ENCODE peak calls at places on chromosome 10, in five cellular contexts. G is cardiac muscle cell, P is mammary epithelial cell, I is A549, V is pancreas. M is an unnamed sample. For H3K4me1, the result is how much of the 10 kb centered on the place peaks cover.

GRCh38 chr10:5958077-5958476 is 19.3 kb downstream of the IL15RA start:
- DNase-seq in G (peak), P (no peak), I (no peak), V (no peak), M (no peak)

GRCh38 chr10:88680958-88681357 is 16.7 kb downstream of the LIPF start:
- DNase-seq in G (peak), P (peak), I (no peak), V (no peak), M (no peak)

GRCh38 chr10:17735166-17735941 is 16.6 kb upstream of the TMEM236 start:
- DNase-seq in G (peak), P (no peak), I (no peak), V (peak), M (no peak)

GRCh38 chr10:99304027-99304856 is 24.9 kb upstream of the CNNM1 start:
- DNase-seq in G (peak), P (no peak), I (no peak), V (peak), M (no peak)

GRCh38 chr10:80471009-80471408 is 16.9 kb downstream of the TSPAN14 start:
- DNase-seq in G (no peak), P (peak), I (no peak), V (no peak), M (no peak)

GRCh38 chr10:51269816-51270215 is 195.5 kb downstream of the PRKG1 start:
- DNase-seq in G (peak), P (no peak), I (no peak), V (no peak), M (no peak)

GRCh38 chr10:52864459-52865106 is 92.0 kb upstream of the MBL2 start:
- DNase-seq in G (peak), P (peak), I (no peak), V (no peak), M (no peak)

GRCh38 chr10:45254892-45255291 is 60.5 kb downstream of the OR13A1 start:
- DNase-seq in G (no peak), P (no peak), I (no peak), V (no peak), M (no peak)

GRCh38 chr10:25047902-25048301 is 31.5 kb downstream of the THNSL1 start:
- DNase-seq in G (peak), P (peak), I (no peak), V (no peak), M (no peak)

GRCh38 chr10:128688154-128688553 is 561.9 kb upstream of the MKI67 start:
- DNase-seq in G (no peak), P (no peak), I (no peak), V (no peak), M (no peak)

GRCh38 chr10:50622497-50623298 is 1.1 kb downstream of the SGMS1 start:
- DNase-seq in G (peak), P (no peak), I (peak), V (no peak), M (peak)

GRCh38 chr10:72886596-72887522 is 6.7 kb upstream of the OIT3 start:
- DNase-seq in G (peak), P (no peak), I (no peak), V (no peak), M (no peak)

GRCh38 chr10:18140957-18141888 is 999 bp downstream of the CACNB2 start:
- DNase-seq in G (peak), P (peak), I (no peak), V (peak), M (peak)

GRCh38 chr10:27792191-27792590 is 46.6 kb upstream of the MKX start:
- DNase-seq in G (no peak), P (no peak), I (no peak), V (no peak), M (no peak)

GRCh38 chr10:131841131-131841661 is 59.6 kb upstream of the PPP2R2D start:
- DNase-seq in G (no peak), P (no peak), I (no peak), V (no peak), M (no peak)

GRCh38 chr10:30967654-30968421 is 63.8 kb downstream of the ZNF438 start:
- DNase-seq in G (peak), P (no peak), I (no peak), V (no peak), M (no peak)

GRCh38 chr10:3876563-3876962 is 91.6 kb upstream of the KLF6 start:
- DNase-seq in G (no peak), P (no peak), I (no peak), V (no peak), M (no peak)

GRCh38 chr10:369441-370221 is 234.4 kb downstream of the ZMYND11 start:
- DNase-seq in G (peak), P (no peak), I (no peak), V (no peak), M (no peak)

GRCh38 chr10:71217266-71218045 is 5.1 kb downstream of the UNC5B start:
- DNase-seq in G (no peak), P (peak), I (no peak), V (no peak), M (no peak)

GRCh38 chr10:71218046-71218832 is 5.9 kb downstream of the UNC5B start:
- DNase-seq in G (no peak), P (peak), I (no peak), V (no peak), M (no peak)

GRCh38 chr10:71214641-71215160 is 2.3 kb downstream of the UNC5B start:
- DNase-seq in G (no peak), P (no peak), I (no peak), V (no peak), M (no peak)

GRCh38 chr10:71216751-71217265 is 4.4 kb downstream of the UNC5B start:
- DNase-seq in G (no peak), P (peak), I (no peak), V (no peak), M (no peak)

DNA sequence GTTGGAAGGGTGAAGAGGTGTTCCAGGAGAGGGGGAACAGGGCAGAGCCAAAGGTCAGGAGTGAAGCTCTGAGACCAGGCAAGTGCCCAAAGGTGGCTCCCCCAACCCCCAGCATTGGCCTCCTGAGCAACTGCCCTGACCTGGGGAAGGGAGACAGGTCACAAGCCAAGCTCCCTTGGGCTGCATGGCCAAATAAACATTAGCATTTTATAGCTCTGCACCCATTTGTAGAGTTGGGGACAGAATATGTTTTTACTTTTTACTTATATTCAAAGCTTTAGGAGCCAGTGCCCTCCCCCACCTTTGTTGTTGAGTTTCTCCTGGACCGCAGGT is 4.0 kb downstream of the UNC5B start:
- DNase-seq in G (no peak), P (no peak), I (no peak), V (no peak), M (no peak)
- H3K4me1 ChIP-seq in G (half or more), P (under half), I (under half), V (under half), M (under half)

GRCh38 chr10:79133386-79133785 is 64.6 kb downstream of the ZMIZ1 start:
- DNase-seq in G (no peak), P (no peak), I (no peak), V (no peak), M (no peak)
- H3K4me3 ChIP-seq in G (no peak), P (no peak), I (no peak), V (no peak), M (no peak)

DNA sequence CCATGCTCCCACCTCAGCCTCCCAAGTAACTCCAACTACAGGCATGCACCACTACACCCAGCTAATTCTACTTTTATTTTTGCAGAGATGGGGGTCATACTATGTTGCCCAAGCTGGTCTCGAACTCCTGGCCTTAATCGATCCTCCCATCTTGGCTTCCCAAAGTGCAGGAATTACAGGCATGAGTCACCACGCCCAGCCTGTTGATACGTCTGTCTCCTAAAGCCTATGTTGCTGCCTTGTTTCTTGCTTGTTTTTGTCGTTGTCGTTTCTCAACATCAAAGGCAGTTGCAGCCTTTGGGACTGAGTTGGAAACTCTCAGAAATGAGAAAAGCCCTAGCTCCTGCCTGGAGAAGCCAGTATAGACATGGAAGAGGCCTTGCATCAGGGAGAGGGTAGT is 49.9 kb downstream of the SORBS1 start:
- DNase-seq in G (no peak), P (no peak), I (no peak), V (no peak), M (no peak)
- H3K4me1 ChIP-seq in G (under half), P (under half), I (under half), V (under half), M (under half)

GRCh38 chr10:120392245-120392644 is 64.8 kb upstream of the PLPP4 start:
- DNase-seq in G (no peak), P (no peak), I (no peak), V (no peak), M (no peak)

GRCh38 chr10:120394446-120394845 is 62.6 kb upstream of the PLPP4 start:
- DNase-seq in G (no peak), P (no peak), I (no peak), V (no peak), M (no peak)

GRCh38 chr10:120398180-120398579 is 58.8 kb upstream of the PLPP4 start:
- DNase-seq in G (no peak), P (no peak), I (no peak), V (no peak), M (no peak)

GRCh38 chr10:120392671-120393079 is 64.4 kb upstream of the PLPP4 start:
- DNase-seq in G (no peak), P (no peak), I (no peak), V (no peak), M (no peak)

DNA sequence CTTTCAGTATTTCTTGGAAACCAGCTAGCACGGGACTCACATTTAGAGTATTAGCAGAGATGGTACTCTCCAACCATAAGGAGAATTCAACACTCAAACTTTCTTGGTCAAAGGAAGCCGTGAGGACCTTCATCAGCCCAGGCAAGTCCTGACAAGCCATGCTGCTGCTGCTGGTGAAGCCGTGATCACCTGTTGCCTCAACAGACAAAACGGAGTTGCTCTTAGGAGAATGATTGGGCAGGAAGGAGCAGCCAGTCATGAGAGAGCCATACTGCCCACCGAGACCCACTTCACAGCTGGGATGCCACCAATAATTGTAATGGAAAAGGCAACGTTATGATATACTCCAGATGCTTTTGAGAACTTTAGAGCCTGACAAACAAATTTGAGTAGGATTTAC is 60.8 kb upstream of the PLPP4 start:
- DNase-seq in G (no peak), P (peak), I (no peak), V (no peak), M (no peak)
- H3K4me3 ChIP-seq in G (no peak), P (no peak), I (no peak), V (no peak), M (no peak)

GRCh38 chr10:74029943-74030342 is 32.0 kb downstream of the VCL start:
- DNase-seq in G (no peak), P (no peak), I (no peak), V (no peak), M (no peak)
- H3K4me1 ChIP-seq in G (under half), P (under half), I (half or more), V (under half), M (under half)

DNA sequence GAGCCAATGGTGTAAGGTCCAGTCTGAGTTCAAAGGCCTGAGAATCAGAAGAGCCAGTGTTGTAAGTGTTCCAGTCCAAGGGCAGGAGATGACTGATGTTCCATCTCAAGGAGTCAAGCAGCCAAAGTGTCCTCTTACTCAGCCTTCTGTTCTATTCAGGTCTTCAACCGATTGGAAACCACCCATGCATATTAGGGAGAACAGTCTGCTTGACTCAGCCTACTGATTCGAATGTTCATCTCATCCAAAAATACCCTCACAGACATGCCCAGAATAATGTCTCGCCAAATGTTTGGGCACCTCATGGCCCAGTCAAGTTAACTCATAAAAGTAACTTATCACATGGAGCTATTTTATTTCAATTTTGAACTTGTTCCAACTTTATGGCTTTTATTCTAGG is 2.9 kb upstream of the WDFY4 start:
- DNase-seq in G (no peak), P (no peak), I (no peak), V (no peak), M (no peak)
- H3K4me3 ChIP-seq in G (no peak), P (no peak), I (no peak), V (no peak), M (no peak)

GRCh38 chr10:95286707-95287106 is 4.1 kb downstream of the PDLIM1 start:
- DNase-seq in G (no peak), P (no peak), I (no peak), V (no peak), M (no peak)
- H3K4me1 ChIP-seq in G (under half), P (under half), I (half or more), V (under half), M (half or more)

DNA sequence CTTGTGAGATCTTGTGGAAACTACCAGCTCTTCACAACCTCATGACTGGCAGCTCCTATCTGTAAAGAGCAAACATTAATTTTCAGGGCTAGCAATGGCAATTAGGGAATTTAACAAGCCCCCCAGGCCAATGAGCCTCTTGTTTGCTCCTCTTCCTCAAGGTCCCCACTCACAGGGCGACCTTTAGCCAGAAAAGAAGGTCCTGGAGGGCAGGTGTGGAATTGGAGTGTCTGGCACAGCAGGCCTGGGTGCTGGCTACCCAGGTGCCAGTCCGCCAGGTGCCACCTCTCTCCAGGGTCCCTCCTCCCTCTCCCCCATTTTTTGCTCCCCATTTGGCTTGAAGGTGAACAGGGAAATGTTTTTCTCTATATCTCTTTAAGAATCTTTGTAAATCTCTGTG is 1.9 kb upstream of the CEP55 start:
- DNase-seq in G (no peak), P (no peak), I (no peak), V (no peak), M (no peak)
- H3K4me3 ChIP-seq in G (no peak), P (no peak), I (no peak), V (no peak), M (no peak)

GRCh38 chr10:78033623-78034470 is at the start of gene RPS24:
- DNase-seq in G (peak), P (peak), I (peak), V (peak), M (peak)
- H3K4me1 ChIP-seq in G (under half), P (under half), I (under half), V (under half), M (under half)

GRCh38 chr10:34809796-34810195 is 5.3 kb downstream of the PARD3 start:
- DNase-seq in G (no peak), P (no peak), I (no peak), V (no peak), M (no peak)
- H3K4me3 ChIP-seq in G (no peak), P (no peak), I (no peak), V (no peak), M (no peak)